ENCODE peak calls at places on chromosomes 13 and 19, in eight cellular contexts. One of them, this sample, is unnamed.

GRCh38 chr19:28024920-28025319 is 1188.0 kb downstream of the UQCRFS1 start:
- DNase-seq in GM23248: no peak
- DNase-seq in MCF 10A: no peak
- DNase-seq in COR-L47: no peak
- DNase-seq in left ventricle myocardium superior: no peak
- DNase-seq in brain microvascular endothelial cell: no peak
- DNase-seq in fibroblast of the conjunctiva: no peak
- DNase-seq in Peyer's patch: no peak
- DNase-seq in this sample: no peak

GRCh38 chr19:18007939-18008673 is at the start of gene ARRDC2:
- DNase-seq in brain microvascular endothelial cell: peak; percentile 76
- DNase-seq in GM23248: peak; percentile 96
- DNase-seq in MCF 10A: peak; percentile 81
- DNase-seq in left ventricle myocardium superior: peak; percentile 95
- DNase-seq in COR-L47: peak; percentile 84
- DNase-seq in Peyer's patch: peak; percentile 94
- DNase-seq in fibroblast of the conjunctiva: peak; percentile 80
- DNase-seq in this sample: no peak

GRCh38 chr19:52660981-52661380 is 22.8 kb upstream of the ZNF83 start:
- DNase-seq in COR-L47: no peak
- DNase-seq in brain microvascular endothelial cell: no peak
- DNase-seq in Peyer's patch: no peak
- DNase-seq in MCF 10A: no peak
- DNase-seq in fibroblast of the conjunctiva: no peak
- DNase-seq in left ventricle myocardium superior: no peak
- DNase-seq in GM23248: no peak
- DNase-seq in this sample: no peak

GRCh38 chr13:79270859-79271258 is 135.2 kb downstream of the RBM26 start:
- DNase-seq in brain microvascular endothelial cell: no peak
- DNase-seq in COR-L47: no peak
- DNase-seq in fibroblast of the conjunctiva: no peak
- DNase-seq in Peyer's patch: no peak
- DNase-seq in GM23248: no peak
- DNase-seq in left ventricle myocardium superior: no peak
- DNase-seq in MCF 10A: no peak
- DNase-seq in this sample: no peak

GRCh38 chr19:23527797-23528196 is 132.5 kb upstream of the ZNF91 start:
- DNase-seq in GM23248: no peak
- DNase-seq in MCF 10A: no peak
- DNase-seq in brain microvascular endothelial cell: no peak
- DNase-seq in fibroblast of the conjunctiva: no peak
- DNase-seq in COR-L47: no peak
- DNase-seq in Peyer's patch: no peak
- DNase-seq in left ventricle myocardium superior: no peak
- DNase-seq in this sample: no peak

GRCh38 chr13:99363391-99363790 is 56.2 kb upstream of the GPR183 start:
- DNase-seq in fibroblast of the conjunctiva: no peak
- DNase-seq in Peyer's patch: no peak
- DNase-seq in COR-L47: no peak
- DNase-seq in MCF 10A: no peak
- DNase-seq in brain microvascular endothelial cell: no peak
- DNase-seq in GM23248: no peak
- DNase-seq in left ventricle myocardium superior: no peak
- DNase-seq in this sample: no peak

GRCh38 chr13:31774186-31774585 is 34.9 kb downstream of the RXFP2 start:
- DNase-seq in Peyer's patch: no peak
- DNase-seq in brain microvascular endothelial cell: peak; percentile 39
- DNase-seq in GM23248: peak; percentile 67
- DNase-seq in COR-L47: no peak
- DNase-seq in left ventricle myocardium superior: no peak
- DNase-seq in MCF 10A: no peak
- DNase-seq in fibroblast of the conjunctiva: no peak
- DNase-seq in this sample: no peak

GRCh38 chr13:69857188-69857821 is 250.3 kb upstream of the ATXN8OS start:
- DNase-seq in COR-L47: peak; percentile 77
- DNase-seq in fibroblast of the conjunctiva: peak; percentile 1
- DNase-seq in Peyer's patch: no peak
- DNase-seq in brain microvascular endothelial cell: no peak
- DNase-seq in MCF 10A: peak; percentile 63
- DNase-seq in left ventricle myocardium superior: no peak
- DNase-seq in GM23248: peak; percentile 50
- DNase-seq in this sample: no peak

This sample was measured in pulmonary artery endothelial cell.